ENCODE peak calls at places on chromosome 4, in eight cellular contexts. F is IMR-90, O is tibial nerve, M is thoracic aorta, K is astrocyte of the spinal cord, S is psoas muscle, X is Caco-2, D is fibroblast of mammary gland. Q is an unnamed sample.

GRCh38 chr4:123162859-123163258 is 233.7 kb upstream of the SPRY1 start:
- DNase-seq in D (no peak), S (no peak), F (no peak), O (no peak), M (no peak), K (no peak), X (no peak), Q (no peak)

GRCh38 chr4:146182450-146182849 is 6.9 kb downstream of the LSM6 start:
- DNase-seq in S (no peak), K (no peak), X (no peak), D (no peak), F (no peak), O (no peak), M (no peak), Q (no peak)

GRCh38 chr4:18691431-18692200 is 670.1 kb upstream of the LCORL start:
- DNase-seq in S (no peak), O (no peak), F (no peak), X (no peak), M (no peak), D (no peak), K (no peak), Q (no peak)

GRCh38 chr4:128548381-128548780 is 260.8 kb upstream of the PGRMC2 start:
- DNase-seq in F (no peak), O (no peak), M (no peak), K (no peak), S (no peak), D (no peak), X (no peak), Q (no peak)

GRCh38 chr4:40482985-40483647 is 146.5 kb downstream of the RBM47 start:
- DNase-seq in D (no peak), X (no peak), M (no peak), O (no peak), S (no peak), F (no peak), K (no peak), Q (no peak)

GRCh38 chr4:139035650-139036049 is 20.1 kb downstream of the NOCT start:
- DNase-seq in D (no peak), S (no peak), X (no peak), F (no peak), K (no peak), M (no peak), O (no peak), Q (no peak)

GRCh38 chr4:16225681-16225995 is 633 bp downstream of the TAPT1 start:
- DNase-seq in F (no peak), O (no peak), D (no peak), K (no peak), X (no peak), S (no peak), M (no peak), Q (no peak)

GRCh38 chr4:52868138-52868537 is 6.0 kb downstream of the RASL11B start:
- DNase-seq in S (peak), O (no peak), K (no peak), D (no peak), F (no peak), X (peak), M (no peak), Q (no peak)

GRCh38 chr4:159547645-159548308 is 444.9 kb downstream of the RAPGEF2 start:
- DNase-seq in K (peak), S (no peak), O (no peak), X (no peak), F (no peak), M (no peak), D (peak), Q (no peak)

GRCh38 chr4:82217986-82218715 is 155.6 kb downstream of the HNRNPD start:
- DNase-seq in S (no peak), D (no peak), F (no peak), K (no peak), X (no peak), O (no peak), M (no peak), Q (no peak)

GRCh38 chr4:16532240-16532990 is 306.1 kb upstream of the TAPT1 start:
- DNase-seq in O (peak), F (peak), S (no peak), D (peak), X (no peak), M (no peak), K (peak), Q (peak)

GRCh38 chr4:26458104-26458503 is 32.2 kb downstream of the CCKAR start:
- DNase-seq in S (no peak), K (peak), D (no peak), M (no peak), F (peak), O (no peak), X (no peak), Q (no peak)

GRCh38 chr4:94406668-94407437 is 44.9 kb upstream of the PDLIM5 start:
- DNase-seq in F (peak), O (peak), S (peak), M (peak), D (peak), K (peak), X (peak), Q (no peak)

GRCh38 chr4:116202524-116202923 is 882.9 kb downstream of the TRAM1L1 start:
- DNase-seq in S (no peak), F (no peak), X (no peak), K (no peak), M (no peak), D (no peak), O (no peak), Q (no peak)

GRCh38 chr4:1683371-1683902 is 676 bp downstream of the FAM53A start:
- DNase-seq in X (peak), F (peak), O (peak), M (no peak), K (peak), S (peak), D (peak), Q (no peak)

GRCh38 chr4:152999376-153000067 is 63.4 kb downstream of the FHDC1 start:
- DNase-seq in K (no peak), X (no peak), O (no peak), M (no peak), F (no peak), S (no peak), D (no peak), Q (no peak)

GRCh38 chr4:19262467-19262866 is 989.2 kb upstream of the SLIT2 start:
- DNase-seq in S (no peak), F (no peak), O (no peak), M (no peak), D (peak), K (peak), X (no peak), Q (no peak)

GRCh38 chr4:6115342-6115741 is 85.0 kb downstream of the JAKMIP1 start:
- DNase-seq in O (no peak), D (no peak), M (no peak), S (no peak), K (no peak), F (no peak), X (no peak), Q (no peak)

GRCh38 chr4:110231869-110232268 is 33.5 kb upstream of the ELOVL6 start:
- DNase-seq in M (no peak), D (no peak), S (no peak), F (no peak), X (no peak), K (no peak), O (no peak), Q (no peak)

GRCh38 chr4:19678763-19679162 is 572.9 kb upstream of the SLIT2 start:
- DNase-seq in X (no peak), F (peak), D (peak), M (no peak), O (no peak), K (peak), S (no peak), Q (no peak)

GRCh38 chr4:103786014-103786413 is 66.2 kb upstream of the TACR3 start:
- DNase-seq in X (peak), K (peak), M (no peak), S (no peak), D (peak), F (no peak), O (no peak), Q (no peak)

GRCh38 chr4:15766821-15767220 is 11.3 kb upstream of the CD38 start:
- DNase-seq in S (no peak), F (no peak), O (no peak), K (no peak), D (no peak), X (no peak), M (no peak), Q (no peak)

GRCh38 chr4:149108626-149109025 is 666.4 kb upstream of the NR3C2 start:
- DNase-seq in X (no peak), S (no peak), O (no peak), K (no peak), D (peak), M (no peak), F (peak), Q (no peak)

DNA sequence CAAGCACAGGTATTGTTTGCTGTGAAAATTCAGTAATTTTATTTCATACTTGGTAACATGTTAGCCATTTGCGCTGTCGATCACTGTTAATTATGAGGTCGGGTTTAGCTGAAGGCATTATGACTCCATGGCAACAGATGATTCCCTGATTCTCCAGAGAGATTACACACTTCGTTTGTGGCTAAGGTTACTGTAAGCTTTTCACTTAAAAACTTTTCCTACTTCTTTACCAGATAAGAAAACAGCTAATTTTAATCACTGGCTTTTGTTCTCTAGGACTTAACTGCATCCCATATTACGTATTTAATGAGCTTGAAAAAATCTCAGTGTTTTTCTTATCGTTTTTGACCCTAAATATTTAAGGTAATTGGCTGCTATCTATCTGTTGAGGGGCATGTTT is 2.1 kb downstream of the GSTCD start:
- DNase-seq in M (no peak), O (no peak), D (peak), F (no peak), S (no peak), X (no peak), K (no peak), Q (no peak)
- H3K4me3 ChIP-seq in M (no peak), O (no peak), D (no peak), F (no peak), S (no peak), X (no peak), K (no peak), Q (no peak)

GRCh38 chr4:48334236-48334635 is 7.1 kb upstream of the SLAIN2 start:
- DNase-seq in O (no peak), D (no peak), X (no peak), M (no peak), K (no peak), F (no peak), S (no peak), Q (no peak)
- TF ChIP-seq CTCF in O (no peak), D (no peak), X (no peak), M (no peak), K (no peak), F (no peak), S (no peak), Q (no peak)

GRCh38 chr4:43732829-43733426 is 715.7 kb downstream of the KCTD8 start:
- DNase-seq in X (no peak), K (no peak), M (no peak), O (no peak), D (no peak), F (no peak), S (no peak), Q (no peak)
- H3K4me3 ChIP-seq in X (peak), K (no peak), M (no peak), O (no peak), D (no peak), F (no peak), S (no peak), Q (no peak)

DNA sequence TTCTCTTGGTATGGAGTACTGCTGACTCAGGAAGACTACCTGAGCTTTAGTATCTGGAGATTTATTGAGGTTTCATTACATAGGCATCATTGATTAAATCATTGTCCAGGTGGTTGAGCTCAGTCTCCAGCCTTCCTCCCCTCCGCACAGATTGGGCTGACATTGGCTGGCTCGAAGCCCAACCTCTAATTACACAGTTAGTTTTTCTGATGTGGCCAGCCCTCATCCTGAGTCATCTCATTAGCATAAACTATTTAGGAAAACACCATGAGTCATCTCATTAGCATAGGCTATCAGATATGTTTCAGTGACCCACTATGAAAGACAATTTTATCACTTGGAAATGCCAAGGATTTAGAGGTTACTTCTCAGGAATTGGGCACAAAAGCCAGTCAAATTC is 93.9 kb upstream of the ANKRD50 start:
- DNase-seq in F (peak), O (no peak), S (no peak), D (peak), X (no peak), M (no peak), K (peak), Q (no peak)
- TF ChIP-seq CTCF in F (no peak), O (no peak), S (no peak), D (no peak), X (no peak), M (no peak), K (no peak), Q (no peak)